ENCODE peak calls at places on chromosome 10, in eight cellular contexts. S is NCI-H345; L is AG09309; D is NT2/D1; R is C1 segment of cervical spinal cord; Y is stimulated activated naive B cell treated with anti-CD40 and anti-IgM and Interleukin-4, amounts not matched to agents 10 μg/mL and 1 μg/mL and 100 μg/mL, for 72 hours; Q is tibial nerve; P is activated CD4-positive, alpha-beta memory T cell treated with anti-CD3 and anti-CD28 coated beads for 36 hours. A is an unnamed sample.

GRCh38 chr10:15035385-15036301 is 8.1 kb upstream of the OLAH start:
- DNase-seq in Y (peak), D (no peak), S (no peak), R (no peak), Q (no peak), L (no peak), P (no peak), A (no peak)

GRCh38 chr10:110364531-110364937 is 59.8 kb upstream of the SMNDC1 start:
- DNase-seq in L (no peak), R (no peak), Y (no peak), D (no peak), S (no peak), P (peak), Q (no peak), A (no peak)

GRCh38 chr10:70492786-70493659 is 14.5 kb downstream of the PALD1 start:
- DNase-seq in Q (no peak), D (no peak), P (no peak), S (no peak), R (no peak), Y (peak), L (no peak), A (no peak)

GRCh38 chr10:17961551-17962422 is 10.1 kb downstream of the SLC39A12 start:
- DNase-seq in Y (no peak), Q (no peak), L (no peak), S (no peak), D (no peak), P (no peak), R (no peak), A (no peak)

GRCh38 chr10:91694170-91694794 is 61.4 kb upstream of the PPP1R3C start:
- DNase-seq in Y (no peak), Q (no peak), P (no peak), D (peak), R (no peak), L (no peak), S (peak), A (peak)

GRCh38 chr10:3099291-3100092 is 32.1 kb downstream of the PFKP start:
- DNase-seq in D (no peak), Y (no peak), S (no peak), L (peak), Q (no peak), R (no peak), P (no peak), A (no peak)

GRCh38 chr10:60937022-60937421 is 7.0 kb downstream of the RHOBTB1 start:
- DNase-seq in P (no peak), D (no peak), R (no peak), Q (no peak), Y (no peak), L (no peak), S (no peak), A (no peak)

GRCh38 chr10:6142644-6143043 is 53.8 kb downstream of the RBM17 start:
- DNase-seq in L (no peak), P (no peak), Y (no peak), R (no peak), D (no peak), Q (no peak), S (no peak), A (no peak)

GRCh38 chr10:102597131-102597891 is 47.0 kb upstream of the TRIM8 start:
- DNase-seq in S (no peak), P (no peak), D (no peak), L (no peak), R (no peak), Q (no peak), Y (no peak), A (no peak)

GRCh38 chr10:5869156-5869555 is 20.5 kb downstream of the ANKRD16 start:
- DNase-seq in Y (no peak), D (no peak), Q (no peak), S (no peak), L (no peak), R (no peak), P (no peak), A (no peak)

GRCh38 chr10:117174439-117175214 is 22.7 kb upstream of the KCNK18 start:
- DNase-seq in S (peak), L (peak), D (peak), Q (peak), Y (peak), R (peak), P (peak), A (peak)

GRCh38 chr10:89355373-89355772 is 22.5 kb upstream of the IFIT1B start:
- DNase-seq in P (no peak), D (no peak), R (no peak), L (no peak), Q (no peak), S (no peak), Y (no peak), A (no peak)

GRCh38 chr10:48811461-48811860 is 126.8 kb downstream of the WDFY4 start:
- DNase-seq in Q (no peak), D (no peak), L (no peak), P (no peak), S (no peak), Y (no peak), R (no peak), A (no peak)

GRCh38 chr10:114239117-114239993 is at the start of gene VWA2:
- DNase-seq in Y (peak), S (peak), P (peak), R (no peak), D (peak), L (no peak), Q (no peak), A (no peak)

GRCh38 chr10:82267014-82267413 is 392.0 kb downstream of the NRG3 start:
- DNase-seq in R (no peak), Y (no peak), P (no peak), S (no peak), L (no peak), Q (no peak), D (no peak), A (no peak)

GRCh38 chr10:92789067-92789466 is 59.3 kb upstream of the EXOC6 start:
- DNase-seq in R (no peak), S (no peak), Q (no peak), Y (peak), L (no peak), P (no peak), D (no peak), A (no peak)

A was measured in NCI-H1694.